ENCODE peak calls at places on chromosomes 16 and 17, in ten cellular contexts. D is progenitor cell of endocrine pancreas; L is KG1; V is stimulated activated CD4-positive, alpha-beta T cell treated with anti-CD3 and anti-CD28 coated beads, TNF-alpha, amount 100 ng/mL, for 48 hours; G is foreskin melanocyte; U is CD8-positive, alpha-beta memory T cell; K is stimulated activated CD8-positive, alpha-beta memory T cell treated with anti-CD3 and anti-CD28 coated beads, Interleukin-4, amount 100 ng/mL, for 1 hour; P is IMR-90; A is NCI-H1930; X is stimulated activated naive CD8-positive, alpha-beta T cell treated with anti-CD3 and anti-CD28 coated beads, Interleukin-15, amount 100 ng/mL, for 72 hours. N is an unnamed sample.

GRCh38 chr16:49454426-49455180 is 81.0 kb downstream of the C16orf78 start:
- DNase-seq in D (no peak), L (no peak), V (no peak), G (no peak), U (no peak), K (no peak), P (no peak), A (no peak), X (no peak), N (no peak)

GRCh38 chr17:81457396-81457795 is 55.2 kb downstream of the ACTG1 start:
- DNase-seq in D (no peak), L (no peak), V (no peak), G (no peak), U (no peak), K (no peak), P (no peak), A (no peak), X (no peak), N (no peak)

GRCh38 chr17:43702636-43703035 is 40.9 kb upstream of the MEOX1 start:
- DNase-seq in D (no peak), L (no peak), V (no peak), G (no peak), U (no peak), K (no peak), P (no peak), A (no peak), X (no peak), N (no peak)

GRCh38 chr16:23861874-23862273 is 26.1 kb downstream of the PRKCB start:
- DNase-seq in D (no peak), L (no peak), V (no peak), G (no peak), U (no peak), K (no peak), P (no peak), A (no peak), X (no peak), N (no peak)

GRCh38 chr16:50473375-50473945 is 74.7 kb upstream of the NKD1 start:
- DNase-seq in D (no peak), L (no peak), V (no peak), G (no peak), U (no peak), K (no peak), P (no peak), A (no peak), X (no peak), N (no peak)

GRCh38 chr16:83586036-83586810 is 221.6 kb upstream of the HSBP1 start:
- DNase-seq in D (no peak), L (no peak), V (no peak), G (no peak), U (no peak), K (no peak), P (no peak), A (no peak), X (no peak), N (no peak)

GRCh38 chr16:19912445-19913305 is 28.0 kb upstream of the GPRC5B start:
- DNase-seq in D (no peak), L (no peak), V (no peak), G (peak; percentile 49), U (no peak), K (no peak), P (peak; percentile 64), A (no peak), X (no peak), N (no peak)

GRCh38 chr17:65261682-65262636 is 124.8 kb downstream of the RGS9 start:
- DNase-seq in D (no peak), L (no peak), V (no peak), G (no peak), U (no peak), K (no peak), P (peak; percentile 46), A (no peak), X (no peak), N (no peak)

GRCh38 chr17:58789160-58789559 is 33.5 kb downstream of the PPM1E start:
- DNase-seq in D (no peak), L (no peak), V (peak; percentile 1), G (no peak), U (no peak), K (no peak), P (no peak), A (no peak), X (no peak), N (no peak)

GRCh38 chr16:51155199-51155607 is 4.1 kb upstream of the SALL1 start:
- DNase-seq in D (no peak), L (no peak), V (no peak), G (no peak), U (no peak), K (no peak), P (no peak), A (no peak), X (no peak), N (no peak)

GRCh38 chr17:27765353-27765752 is 35.0 kb downstream of the NOS2 start:
- DNase-seq in D (no peak), L (no peak), V (no peak), G (no peak), U (no peak), K (no peak), P (no peak), A (no peak), X (no peak), N (no peak)

GRCh38 chr17:17672453-17673368 is 8.5 kb upstream of the RAI1 start:
- DNase-seq in D (no peak), L (no peak), V (no peak), G (peak; percentile 76), U (no peak), K (no peak), P (no peak), A (no peak), X (no peak), N (no peak)